ENCODE peak calls at places on chromosomes 16 and 17, in ten cellular contexts. G is sigmoid colon, M is mesothelial cell of epicardium, S is EH, Q is naive B cell, B is ureter, F is retina, R is M059J, J is Caco-2, N is left lung. D is an unnamed sample.

GRCh38 chr16:16857603-16858283 is 478.8 kb downstream of the NPIPA7 start:
- DNase-seq in B (no peak), N (no peak), F (no peak), R (no peak), G (no peak), J (no peak), M (no peak), S (no peak), Q (no peak), D (no peak)

GRCh38 chr16:29808219-29808900 is 2.0 kb downstream of the MAZ start:
- DNase-seq in G (no peak), R (no peak), B (peak), M (no peak), F (no peak), Q (no peak), N (no peak), S (no peak), J (no peak), D (no peak)

GRCh38 chr17:75799402-75799801 is 14.8 kb downstream of the UNK start:
- DNase-seq in M (no peak), B (no peak), R (no peak), J (no peak), S (no peak), Q (no peak), N (no peak), G (no peak), F (no peak), D (no peak)

GRCh38 chr17:9594065-9594464 is 17.6 kb downstream of the CFAP52 start:
- DNase-seq in S (no peak), G (no peak), J (no peak), M (no peak), B (no peak), N (no peak), F (no peak), R (no peak), Q (no peak), D (no peak)

GRCh38 chr17:60147553-60148241 is 2.1 kb upstream of the CA4 start:
- DNase-seq in B (no peak), Q (no peak), S (no peak), J (peak), G (no peak), N (peak), R (no peak), F (no peak), M (no peak), D (no peak)

GRCh38 chr17:77327566-77328463 is 187.0 kb downstream of the SEC14L1 start:
- DNase-seq in G (peak), R (no peak), F (no peak), S (no peak), M (no peak), B (peak), N (peak), J (no peak), Q (no peak), D (no peak)

GRCh38 chr16:89826531-89827382 is 1.5 kb upstream of the SPIRE2 start:
- DNase-seq in M (no peak), Q (no peak), N (no peak), S (no peak), G (no peak), J (no peak), F (no peak), B (no peak), R (peak), D (no peak)

GRCh38 chr17:43027091-43028032 is 2.3 kb downstream of the RND2 start:
- DNase-seq in S (no peak), M (no peak), J (no peak), G (no peak), F (no peak), Q (no peak), N (no peak), B (no peak), R (no peak), D (no peak)

GRCh38 chr16:11696266-11697012 is 28.2 kb downstream of the SNN start:
- DNase-seq in F (no peak), J (no peak), M (no peak), G (peak), Q (no peak), R (no peak), S (no peak), N (no peak), B (no peak), D (no peak)

GRCh38 chr17:63132509-63132911 is 166.5 kb downstream of the TANC2 start:
- DNase-seq in R (no peak), N (no peak), S (no peak), M (no peak), G (no peak), B (no peak), F (no peak), Q (no peak), J (no peak), D (no peak)

GRCh38 chr16:89560413-89561194 is at the start of gene RPL13:
- DNase-seq in J (peak), Q (peak), R (peak), F (peak), S (peak), M (peak), N (peak), B (peak), G (peak), D (peak)

GRCh38 chr17:62692721-62693431 is 65.4 kb downstream of the MRC2 start:
- DNase-seq in N (peak), M (no peak), G (no peak), B (no peak), R (peak), S (peak), Q (no peak), J (peak), F (no peak), D (peak)

GRCh38 chr16:66287916-66288315 is 78.6 kb upstream of the CDH5 start:
- DNase-seq in N (no peak), Q (no peak), G (peak), S (no peak), R (no peak), J (no peak), B (peak), F (no peak), M (no peak), D (no peak)

GRCh38 chr17:40326014-40326831 is 17.2 kb downstream of the RARA start:
- DNase-seq in J (no peak), F (no peak), Q (peak), N (peak), M (no peak), B (no peak), R (peak), S (no peak), G (no peak), D (no peak)

GRCh38 chr17:64200080-64201042 is 62.7 kb downstream of the TEX2 start:
- DNase-seq in J (no peak), M (no peak), G (no peak), S (peak), F (no peak), R (peak), Q (no peak), B (no peak), N (no peak), D (no peak)

GRCh38 chr16:3819741-3820724 is 60.5 kb downstream of the CREBBP start:
- DNase-seq in M (no peak), F (no peak), S (peak), N (no peak), R (peak), B (no peak), J (no peak), G (no peak), Q (no peak), D (peak)

GRCh38 chr17:81577278-81578000 is 25.3 kb upstream of the FAAP100 start:
- DNase-seq in R (peak), M (no peak), S (peak), F (no peak), G (no peak), J (no peak), B (no peak), N (no peak), Q (no peak), D (no peak)

D was measured in K562.